ENCODE peak calls at places on chromosome 6, in seven cellular contexts. One of them, this sample, is unnamed.

GRCh38 chr6:99334526-99335127 is 14.8 kb downstream of the FAXC start:
- DNase-seq in neuronal stem cell: no peak
- DNase-seq in H1: no peak
- DNase-seq in H9: peak
- DNase-seq in trophoblast cell: peak
- DNase-seq in mesenchymal stem cell: peak
- DNase-seq in IMR-90: peak
- DNase-seq in this sample: peak

GRCh38 chr6:89298680-89299450 is 16.2 kb downstream of the GABRR2 start:
- DNase-seq in IMR-90: peak
- DNase-seq in mesenchymal stem cell: peak
- DNase-seq in H9: no peak
- DNase-seq in trophoblast cell: peak
- DNase-seq in neuronal stem cell: no peak
- DNase-seq in H1: no peak
- DNase-seq in this sample: peak

GRCh38 chr6:130632288-130632687 is 194.9 kb upstream of the SMLR1 start:
- DNase-seq in trophoblast cell: peak
- DNase-seq in H1: no peak
- DNase-seq in H9: no peak
- DNase-seq in neuronal stem cell: no peak
- DNase-seq in mesenchymal stem cell: no peak
- DNase-seq in IMR-90: no peak
- DNase-seq in this sample: no peak

GRCh38 chr6:11432713-11433450 is 104.7 kb upstream of the TMEM170B start:
- DNase-seq in H1: no peak
- DNase-seq in neuronal stem cell: no peak
- DNase-seq in IMR-90: peak
- DNase-seq in mesenchymal stem cell: peak
- DNase-seq in H9: no peak
- DNase-seq in trophoblast cell: peak
- DNase-seq in this sample: no peak

GRCh38 chr6:142721213-142721920 is 223.6 kb downstream of the HIVEP2 start:
- DNase-seq in IMR-90: no peak
- DNase-seq in trophoblast cell: no peak
- DNase-seq in mesenchymal stem cell: no peak
- DNase-seq in neuronal stem cell: no peak
- DNase-seq in H9: no peak
- DNase-seq in H1: no peak
- DNase-seq in this sample: no peak

GRCh38 chr6:34319471-34319885 is 70.7 kb upstream of the SMIM29 start:
- DNase-seq in H9: no peak
- DNase-seq in neuronal stem cell: no peak
- DNase-seq in H1: no peak
- DNase-seq in IMR-90: no peak
- DNase-seq in mesenchymal stem cell: no peak
- DNase-seq in trophoblast cell: peak
- DNase-seq in this sample: no peak

GRCh38 chr6:34592208-34592952 is 36.3 kb upstream of the SPDEF start:
- DNase-seq in H1: no peak
- DNase-seq in H9: no peak
- DNase-seq in mesenchymal stem cell: no peak
- DNase-seq in IMR-90: no peak
- DNase-seq in trophoblast cell: no peak
- DNase-seq in neuronal stem cell: no peak
- DNase-seq in this sample: no peak

GRCh38 chr6:14046476-14047068 is 71.0 kb upstream of the CD83 start:
- DNase-seq in trophoblast cell: peak
- DNase-seq in mesenchymal stem cell: peak
- DNase-seq in H1: peak
- DNase-seq in IMR-90: peak
- DNase-seq in H9: peak
- DNase-seq in neuronal stem cell: peak
- DNase-seq in this sample: peak

GRCh38 chr6:14369717-14370116 is 252.1 kb downstream of the CD83 start:
- DNase-seq in mesenchymal stem cell: no peak
- DNase-seq in neuronal stem cell: no peak
- DNase-seq in H1: no peak
- DNase-seq in H9: no peak
- DNase-seq in IMR-90: no peak
- DNase-seq in trophoblast cell: no peak
- DNase-seq in this sample: peak

GRCh38 chr6:44253307-44254101 is 3.8 kb downstream of the SLC35B2 start:
- DNase-seq in H1: peak
- DNase-seq in IMR-90: no peak
- DNase-seq in mesenchymal stem cell: peak
- DNase-seq in H9: peak
- DNase-seq in trophoblast cell: peak
- DNase-seq in neuronal stem cell: no peak
- DNase-seq in this sample: peak

GRCh38 chr6:126127662-126128061 is 141.3 kb downstream of the TRMT11 start:
- DNase-seq in H1: no peak
- DNase-seq in trophoblast cell: no peak
- DNase-seq in neuronal stem cell: no peak
- DNase-seq in H9: no peak
- DNase-seq in IMR-90: no peak
- DNase-seq in mesenchymal stem cell: no peak
- DNase-seq in this sample: peak

GRCh38 chr6:25022140-25022553 is 86.4 kb upstream of the RIPOR2 start:
- DNase-seq in H1: no peak
- DNase-seq in H9: no peak
- DNase-seq in IMR-90: peak
- DNase-seq in mesenchymal stem cell: peak
- DNase-seq in neuronal stem cell: no peak
- DNase-seq in trophoblast cell: peak
- DNase-seq in this sample: no peak

GRCh38 chr6:23202207-23202606 is 632.8 kb downstream of the HDGFL1 start:
- DNase-seq in IMR-90: no peak
- DNase-seq in trophoblast cell: no peak
- DNase-seq in neuronal stem cell: no peak
- DNase-seq in H1: no peak
- DNase-seq in mesenchymal stem cell: no peak
- DNase-seq in H9: no peak
- DNase-seq in this sample: no peak

GRCh38 chr6:166657531-166657930 is 30.5 kb upstream of the RPS6KA2 start:
- DNase-seq in H1: no peak
- DNase-seq in H9: no peak
- DNase-seq in neuronal stem cell: no peak
- DNase-seq in trophoblast cell: no peak
- DNase-seq in IMR-90: no peak
- DNase-seq in mesenchymal stem cell: no peak
- DNase-seq in this sample: no peak

GRCh38 chr6:12325872-12326271 is 35.7 kb downstream of the EDN1 start:
- DNase-seq in H9: no peak
- DNase-seq in trophoblast cell: no peak
- DNase-seq in H1: no peak
- DNase-seq in IMR-90: no peak
- DNase-seq in mesenchymal stem cell: no peak
- DNase-seq in neuronal stem cell: no peak
- DNase-seq in this sample: peak

GRCh38 chr6:163627274-163628062 is 212.9 kb downstream of the QKI start:
- DNase-seq in mesenchymal stem cell: no peak
- DNase-seq in trophoblast cell: no peak
- DNase-seq in neuronal stem cell: no peak
- DNase-seq in H9: no peak
- DNase-seq in H1: no peak
- DNase-seq in IMR-90: no peak
- DNase-seq in this sample: no peak

GRCh38 chr6:163630575-163630974 is 216.1 kb downstream of the QKI start:
- DNase-seq in mesenchymal stem cell: no peak
- DNase-seq in H9: no peak
- DNase-seq in neuronal stem cell: no peak
- DNase-seq in H1: no peak
- DNase-seq in trophoblast cell: no peak
- DNase-seq in IMR-90: no peak
- DNase-seq in this sample: no peak

GRCh38 chr6:163630096-163630495 is 215.6 kb downstream of the QKI start:
- DNase-seq in H9: no peak
- DNase-seq in H1: no peak
- DNase-seq in trophoblast cell: no peak
- DNase-seq in neuronal stem cell: no peak
- DNase-seq in mesenchymal stem cell: no peak
- DNase-seq in IMR-90: no peak
- DNase-seq in this sample: no peak

GRCh38 chr6:163625265-163625664 is 210.7 kb downstream of the QKI start:
- DNase-seq in mesenchymal stem cell: no peak
- DNase-seq in trophoblast cell: no peak
- DNase-seq in neuronal stem cell: no peak
- DNase-seq in IMR-90: no peak
- DNase-seq in H9: no peak
- DNase-seq in H1: no peak
- DNase-seq in this sample: no peak

GRCh38 chr6:163626073-163626867 is 211.8 kb downstream of the QKI start:
- DNase-seq in trophoblast cell: peak
- DNase-seq in neuronal stem cell: no peak
- DNase-seq in H9: no peak
- DNase-seq in H1: no peak
- DNase-seq in mesenchymal stem cell: no peak
- DNase-seq in IMR-90: no peak
- DNase-seq in this sample: no peak
- H3K23ac ChIP-seq in trophoblast cell: no peak
- H3K23ac ChIP-seq in neuronal stem cell: no peak
- H3K23ac ChIP-seq in H9: no peak
- H3K23ac ChIP-seq in H1: no peak
- H3K23ac ChIP-seq in mesenchymal stem cell: no peak
- H3K23ac ChIP-seq in IMR-90: no peak
- H3K23ac ChIP-seq in this sample: no peak

GRCh38 chr6:116072368-116072767 is 11.7 kb upstream of the FRK start:
- DNase-seq in IMR-90: no peak
- DNase-seq in mesenchymal stem cell: no peak
- DNase-seq in neuronal stem cell: no peak
- DNase-seq in H1: no peak
- DNase-seq in H9: no peak
- DNase-seq in trophoblast cell: no peak
- DNase-seq in this sample: no peak

GRCh38 chr6:116066789-116067188 is 6.1 kb upstream of the FRK start:
- DNase-seq in neuronal stem cell: no peak
- DNase-seq in trophoblast cell: no peak
- DNase-seq in IMR-90: no peak
- DNase-seq in H1: no peak
- DNase-seq in H9: no peak
- DNase-seq in mesenchymal stem cell: no peak
- DNase-seq in this sample: no peak

GRCh38 chr6:116074732-116075387 is 14.2 kb upstream of the FRK start:
- DNase-seq in trophoblast cell: no peak
- DNase-seq in mesenchymal stem cell: no peak
- DNase-seq in neuronal stem cell: no peak
- DNase-seq in H1: no peak
- DNase-seq in IMR-90: peak
- DNase-seq in H9: no peak
- DNase-seq in this sample: no peak

GRCh38 chr6:116073765-116074450 is 13.2 kb upstream of the FRK start:
- DNase-seq in mesenchymal stem cell: peak
- DNase-seq in H1: no peak
- DNase-seq in neuronal stem cell: no peak
- DNase-seq in H9: no peak
- DNase-seq in trophoblast cell: peak
- DNase-seq in IMR-90: peak
- DNase-seq in this sample: no peak

DNA sequence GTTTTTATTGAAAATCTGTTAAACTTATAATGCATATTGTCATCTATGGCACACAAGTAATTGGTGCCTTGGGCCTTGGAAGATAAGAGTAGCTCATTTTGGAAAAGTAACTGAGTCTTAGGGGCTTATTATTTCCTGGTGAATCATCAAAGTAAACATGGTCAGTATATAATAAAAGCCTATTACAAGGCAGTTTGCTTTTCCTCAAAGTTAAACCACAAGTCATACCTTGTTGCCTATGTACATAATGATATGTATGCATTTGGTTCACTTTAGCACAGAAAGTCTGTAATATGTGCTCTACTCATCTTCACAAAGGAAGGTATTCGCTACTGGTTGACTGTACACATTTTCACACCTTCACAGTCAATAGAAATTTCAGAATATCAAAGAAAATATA is 10.3 kb upstream of the FRK start:
- DNase-seq in H1: no peak
- DNase-seq in H9: no peak
- DNase-seq in trophoblast cell: no peak
- DNase-seq in mesenchymal stem cell: no peak
- DNase-seq in IMR-90: peak
- DNase-seq in neuronal stem cell: no peak
- DNase-seq in this sample: no peak
- H3K23ac ChIP-seq in H1: no peak
- H3K23ac ChIP-seq in H9: no peak
- H3K23ac ChIP-seq in trophoblast cell: no peak
- H3K23ac ChIP-seq in mesenchymal stem cell: no peak
- H3K23ac ChIP-seq in IMR-90: no peak
- H3K23ac ChIP-seq in neuronal stem cell: no peak
- H3K23ac ChIP-seq in this sample: no peak

GRCh38 chr6:158737082-158737709 is 82.0 kb downstream of the EZR start:
- DNase-seq in mesenchymal stem cell: no peak
- DNase-seq in H1: no peak
- DNase-seq in trophoblast cell: no peak
- DNase-seq in IMR-90: no peak
- DNase-seq in neuronal stem cell: no peak
- DNase-seq in H9: no peak
- DNase-seq in this sample: no peak
- H3K23ac ChIP-seq in mesenchymal stem cell: no peak
- H3K23ac ChIP-seq in H1: no peak
- H3K23ac ChIP-seq in trophoblast cell: no peak
- H3K23ac ChIP-seq in IMR-90: no peak
- H3K23ac ChIP-seq in neuronal stem cell: no peak
- H3K23ac ChIP-seq in H9: no peak
- H3K23ac ChIP-seq in this sample: no peak

DNA sequence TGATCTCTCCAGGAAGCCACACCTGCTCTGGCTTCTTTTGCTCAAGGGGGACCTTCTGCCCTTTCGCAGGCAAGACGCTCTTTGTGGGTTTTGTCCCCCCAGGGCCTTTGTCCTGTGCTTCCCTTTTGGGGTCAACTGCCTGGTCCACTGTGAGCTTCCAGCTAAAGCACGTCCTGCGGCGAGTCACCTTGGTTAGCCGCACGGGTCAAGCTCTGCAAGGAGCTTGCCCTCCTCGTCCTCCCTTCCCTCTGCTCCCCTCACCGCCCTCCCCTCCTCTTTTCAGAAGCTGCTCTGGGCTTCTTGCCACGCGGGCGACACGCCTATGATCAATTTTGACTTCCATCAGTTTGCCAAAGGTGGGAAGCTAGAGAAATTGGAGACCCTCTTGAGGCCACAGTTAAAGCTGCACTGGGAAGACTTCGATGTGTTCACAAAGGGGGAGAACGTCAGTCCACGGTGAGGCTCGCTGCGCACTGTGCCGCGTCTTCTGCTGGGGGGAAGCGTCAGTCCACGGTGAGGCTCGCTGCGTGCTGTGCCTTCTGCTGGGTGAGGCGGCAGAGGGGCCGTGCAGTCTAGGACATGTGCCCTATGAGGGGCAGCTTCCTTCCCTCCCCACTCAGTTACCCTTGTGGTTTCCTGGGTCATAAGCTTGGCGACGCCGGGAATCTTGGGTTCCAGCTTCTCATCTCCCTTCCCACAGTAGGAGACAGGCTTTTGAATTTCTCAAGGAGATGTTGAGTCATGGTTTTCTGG is 80.2 kb downstream of the SYNJ2 start:
- DNase-seq in trophoblast cell: no peak
- DNase-seq in neuronal stem cell: no peak
- DNase-seq in H1: no peak
- DNase-seq in mesenchymal stem cell: no peak
- DNase-seq in IMR-90: no peak
- DNase-seq in H9: no peak
- DNase-seq in this sample: no peak
- H3K23ac ChIP-seq in trophoblast cell: no peak
- H3K23ac ChIP-seq in neuronal stem cell: no peak
- H3K23ac ChIP-seq in H1: no peak
- H3K23ac ChIP-seq in mesenchymal stem cell: no peak
- H3K23ac ChIP-seq in IMR-90: no peak
- H3K23ac ChIP-seq in H9: no peak
- H3K23ac ChIP-seq in this sample: no peak